ENCODE peak calls at places on chromosome 20, in eight cellular contexts. U is HCT116; M is lower lobe of right lung; O is CD8-positive, alpha-beta T cell; X is left ventricle myocardium inferior; Z is adrenal gland; T is OCI-LY7; C is body of pancreas. H is an unnamed sample.

GRCh38 chr20:45044084-45044573 is 56.8 kb downstream of the KCNS1 start:
- DNase-seq in T (peak; percentile 83), X (no peak), C (peak; percentile 33), M (no peak), O (no peak), U (peak; percentile 57), Z (peak; percentile 48), H (peak; percentile 62)

GRCh38 chr20:21505161-21505809 is 8.6 kb downstream of the NKX2-2 start:
- DNase-seq in M (peak; percentile 85), O (peak; percentile 61), X (peak; percentile 48), T (peak; percentile 60), U (peak; percentile 28), C (peak; percentile 78), Z (peak; percentile 74), H (no peak)

GRCh38 chr20:33541797-33542196 is 51.9 kb downstream of the CBFA2T2 start:
- DNase-seq in M (no peak), X (no peak), U (no peak), Z (no peak), C (no peak), T (no peak), O (no peak), H (no peak)

GRCh38 chr20:32792316-32792715 is 27.4 kb upstream of the MAPRE1 start:
- DNase-seq in O (no peak), C (no peak), Z (no peak), M (no peak), X (no peak), U (no peak), T (no peak), H (peak; percentile 63)

GRCh38 chr20:23156170-23156841 is 70.2 kb upstream of the CD93 start:
- DNase-seq in Z (peak; percentile 56), C (no peak), O (no peak), X (no peak), T (no peak), M (peak; percentile 76), U (peak; percentile 78), H (peak; percentile 87)

GRCh38 chr20:17967595-17968365 is 814 bp downstream of the SNX5 start:
- DNase-seq in M (no peak), O (no peak), C (no peak), T (peak; percentile 78), Z (peak; percentile 47), X (no peak), U (no peak), H (peak; percentile 56)

GRCh38 chr20:53463101-53463972 is 130.3 kb downstream of the ZNF217 start:
- DNase-seq in Z (no peak), M (no peak), X (no peak), U (no peak), T (no peak), C (no peak), O (no peak), H (no peak)

GRCh38 chr20:7882076-7882475 is 58.2 kb downstream of the HAO1 start:
- DNase-seq in O (no peak), Z (no peak), C (no peak), U (no peak), M (no peak), X (no peak), T (no peak), H (no peak)

GRCh38 chr20:24948939-24949679 is at the start of gene CST7:
- DNase-seq in U (no peak), O (peak; percentile 76), T (peak; percentile 4), Z (no peak), M (peak; percentile 62), X (no peak), C (no peak), H (peak; percentile 28)

GRCh38 chr20:51797357-51798025 is 4.8 kb downstream of the SALL4 start:
- DNase-seq in C (no peak), U (no peak), T (no peak), X (no peak), M (no peak), Z (no peak), O (no peak), H (no peak)

GRCh38 chr20:53609501-53610445 is 16.1 kb upstream of the ZNF217 start:
- DNase-seq in T (peak; percentile 82), U (no peak), Z (no peak), X (peak; percentile 41), C (no peak), O (peak; percentile 56), M (peak; percentile 75), H (peak; percentile 82)

GRCh38 chr20:46058656-46059281 is 29.8 kb downstream of the SLC12A5 start:
- DNase-seq in U (no peak), T (no peak), O (no peak), X (no peak), C (peak; percentile 14), M (peak; percentile 51), Z (no peak), H (no peak)

GRCh38 chr20:50916257-50916656 is 15.0 kb downstream of the ADNP start:
- DNase-seq in Z (no peak), T (no peak), O (no peak), U (no peak), M (no peak), C (no peak), X (no peak), H (no peak)

GRCh38 chr20:11686900-11687543 is 230.7 kb upstream of the BTBD3 start:
- DNase-seq in X (peak; percentile 33), M (peak; percentile 34), T (no peak), O (no peak), C (peak; percentile 74), U (no peak), Z (peak; percentile 35), H (no peak)

GRCh38 chr20:46220808-46221207 is 87.5 kb downstream of the CDH22 start:
- DNase-seq in M (no peak), C (peak; percentile 28), O (no peak), Z (no peak), U (peak; percentile 75), X (no peak), T (no peak), H (no peak)

GRCh38 chr20:58664883-58665282 is 13.8 kb downstream of the STX16 start:
- DNase-seq in O (no peak), M (no peak), C (no peak), X (no peak), Z (no peak), T (no peak), U (no peak), H (no peak)
- H3K36me3 ChIP-seq in O (peaks cover 14% of the 10 kb centered on the region), M (peaks cover 57% of the 10 kb centered on the region), C (no peaks in the 10 kb centered on the region), X (peaks cover 36% of the 10 kb centered on the region), Z (no peaks in the 10 kb centered on the region), T (peaks cover 63% of the 10 kb centered on the region), U (peaks cover 14% of the 10 kb centered on the region), H (peaks cover 76% of the 10 kb centered on the region)

GRCh38 chr20:40717343-40717865 is 28.4 kb upstream of the MAFB start:
- DNase-seq in O (no peak), C (no peak), T (no peak), M (no peak), U (no peak), X (no peak), Z (no peak), H (no peak)

GRCh38 chr20:40724566-40724965 is 35.5 kb upstream of the MAFB start:
- DNase-seq in T (no peak), C (no peak), X (no peak), U (no peak), O (no peak), Z (no peak), M (no peak), H (no peak)

GRCh38 chr20:40719330-40719729 is 30.3 kb upstream of the MAFB start:
- DNase-seq in O (no peak), U (no peak), T (no peak), X (no peak), M (no peak), Z (no peak), C (no peak), H (no peak)

GRCh38 chr20:40718214-40718949 is 29.3 kb upstream of the MAFB start:
- DNase-seq in O (no peak), X (no peak), C (no peak), T (no peak), U (no peak), Z (no peak), M (no peak), H (no peak)

GRCh38 chr20:40720826-40721225 is 31.8 kb upstream of the MAFB start:
- DNase-seq in U (no peak), X (no peak), M (no peak), C (no peak), Z (no peak), T (no peak), O (no peak), H (no peak)
- H3K27ac ChIP-seq in U (no peak overlapping the region), X (no peak overlapping the region), M (no peak overlapping the region), C (no peak overlapping the region), Z (no peak overlapping the region), T (no peak overlapping the region), O (no peak overlapping the region), H (no peak overlapping the region)

GRCh38 chr20:64181391-64181790 is 17.1 kb downstream of the MYT1 start:
- DNase-seq in O (no peak), C (no peak), Z (no peak), U (no peak), X (no peak), T (no peak), M (peak; percentile 8), H (no peak)

GRCh38 chr20:64184795-64185194 is 20.5 kb downstream of the MYT1 start:
- DNase-seq in C (no peak), X (no peak), M (peak; percentile 24), T (no peak), U (no peak), O (no peak), Z (no peak), H (no peak)

GRCh38 chr20:64180673-64181072 is 16.4 kb downstream of the MYT1 start:
- DNase-seq in Z (no peak), O (no peak), U (no peak), X (no peak), T (no peak), M (peak; percentile 3), C (no peak), H (no peak)

GRCh38 chr20:64183313-64183712 is 19.1 kb downstream of the MYT1 start:
- DNase-seq in C (no peak), X (no peak), Z (no peak), O (no peak), M (no peak), T (no peak), U (no peak), H (no peak)

DNA sequence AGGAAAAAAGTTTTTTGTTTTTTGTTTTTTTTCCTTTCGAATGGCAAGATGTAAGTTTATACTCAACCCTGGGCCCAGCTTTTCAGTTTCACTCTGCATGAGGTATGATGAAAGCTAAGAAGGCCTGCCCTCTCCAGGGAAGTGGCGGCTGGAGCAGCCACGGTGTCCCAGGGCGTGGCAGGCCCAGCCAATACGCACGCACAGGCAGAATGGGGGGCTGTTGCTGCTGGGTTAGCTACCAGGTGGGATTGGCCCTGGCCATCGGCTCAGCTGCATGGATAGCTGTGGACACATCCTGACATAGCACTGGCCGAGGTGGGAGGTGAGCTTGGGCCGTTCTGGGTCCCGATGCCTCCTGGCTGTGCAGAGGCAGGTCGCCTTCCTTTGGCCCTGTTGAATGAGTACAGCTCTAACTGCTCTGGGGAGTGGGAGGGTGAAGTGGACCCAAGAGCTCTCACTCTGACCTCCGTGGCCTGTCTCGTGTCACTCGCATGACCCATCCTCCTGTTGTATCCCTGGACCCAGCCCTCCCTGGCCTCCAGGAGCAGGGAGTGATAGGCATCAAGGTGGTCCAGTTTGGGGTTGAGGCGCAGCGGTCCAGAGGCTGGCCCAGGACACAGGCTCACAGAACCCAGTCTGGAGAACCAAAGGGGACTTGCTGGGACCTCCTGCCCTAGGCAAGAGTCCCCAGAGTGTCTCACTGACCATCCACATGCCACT is 18.1 kb downstream of the MYT1 start:
- DNase-seq in O (no peak), M (peak; percentile 35), U (no peak), T (no peak), X (no peak), Z (no peak), C (no peak), H (no peak)
- H3K4me3 ChIP-seq in O (no peak overlapping the region), M (no peak overlapping the region), U (no peak overlapping the region), T (no peak overlapping the region), X (no peak overlapping the region), Z (no peak overlapping the region), C (no peak overlapping the region), H (no peak overlapping the region)

GRCh38 chr20:36582821-36583220 is 9.4 kb downstream of the TGIF2 start:
- DNase-seq in T (no peak), C (no peak), O (no peak), Z (no peak), M (no peak), X (no peak), U (no peak), H (no peak)
- H3K36me3 ChIP-seq in T (peaks cover 89% of the 10 kb centered on the region), C (peaks cover 12% of the 10 kb centered on the region), O (peaks cover 31% of the 10 kb centered on the region), Z (no peaks in the 10 kb centered on the region), M (peaks cover 53% of the 10 kb centered on the region), X (peaks cover 41% of the 10 kb centered on the region), U (peaks cover 4% of the 10 kb centered on the region), H (peaks cover 27% of the 10 kb centered on the region)